ENCODE peak calls at places on chromosomes 12 and 14, in ten cellular contexts. L is A549, M is mesenteric fat pad, Q is K562, I is body of pancreas, O is iris pigment epithelial cell, J is WTC11, C is adrenal gland, N is GDM1, B is GM04503. X is an unnamed sample.

GRCh38 chr14:101960225-101960624 is 4.1 kb upstream of the DYNC1H1 start:
- DNase-seq in L (no peak), M (no peak), Q (peak; percentile 76), I (no peak), O (no peak), J (peak; percentile 44), C (peak; percentile 52), N (no peak), B (no peak), X (peak; percentile 32)

GRCh38 chr14:24409956-24410355 is 11.2 kb downstream of the NYNRIN start:
- DNase-seq in L (no peak), M (no peak), Q (no peak), I (no peak), O (no peak), J (no peak), C (no peak), N (no peak), B (no peak), X (no peak)

GRCh38 chr14:97946291-97946690 is 1149.1 kb downstream of the VRK1 start:
- DNase-seq in L (no peak), M (no peak), Q (no peak), I (no peak), O (no peak), J (peak; percentile 37), C (no peak), N (no peak), B (no peak), X (no peak)

GRCh38 chr12:106582264-106582591 is 576 bp upstream of the RFX4 start:
- DNase-seq in L (no peak), M (no peak), Q (no peak), I (no peak), O (no peak), J (peak; percentile 30), C (no peak), N (no peak), B (no peak), X (no peak)

GRCh38 chr12:85835810-85836715 is at the start of gene RASSF9:
- DNase-seq in L (no peak), M (no peak), Q (no peak), I (peak; percentile 66), O (peak; percentile 89), J (no peak), C (peak; percentile 76), N (no peak), B (peak; percentile 71), X (peak; percentile 63)

GRCh38 chr14:49641697-49642129 is 6.7 kb upstream of the DNAAF2 start:
- DNase-seq in L (no peak), M (no peak), Q (peak; percentile 13), I (peak; percentile 83), O (peak; percentile 66), J (no peak), C (peak; percentile 79), N (no peak), B (no peak), X (no peak)

GRCh38 chr12:22499445-22499844 is 44.9 kb downstream of the C2CD5 start:
- DNase-seq in L (no peak), M (no peak), Q (no peak), I (no peak), O (no peak), J (no peak), C (no peak), N (no peak), B (no peak), X (no peak)

GRCh38 chr12:3418609-3419469 is 72.2 kb upstream of the PRMT8 start:
- DNase-seq in L (no peak), M (no peak), Q (no peak), I (no peak), O (no peak), J (no peak), C (no peak), N (no peak), B (no peak), X (no peak)

GRCh38 chr14:64693766-64694165 is 10.5 kb upstream of the PLEKHG3 start:
- DNase-seq in L (no peak), M (no peak), Q (no peak), I (no peak), O (no peak), J (no peak), C (no peak), N (no peak), B (no peak), X (no peak)

GRCh38 chr12:109555431-109556315 is 17.6 kb downstream of the MMAB start:
- DNase-seq in L (no peak), M (no peak), Q (no peak), I (no peak), O (no peak), J (no peak), C (peak; percentile 63), N (no peak), B (no peak), X (no peak)

GRCh38 chr14:70857499-70857895 is 48.2 kb upstream of the MAP3K9 start:
- DNase-seq in L (no peak), M (no peak), Q (no peak), I (no peak), O (peak; percentile 49), J (no peak), C (no peak), N (no peak), B (no peak), X (no peak)

GRCh38 chr12:127723236-127723635 is 543.7 kb upstream of the TMEM132C start:
- DNase-seq in L (no peak), M (no peak), Q (no peak), I (no peak), O (no peak), J (no peak), C (no peak), N (no peak), B (no peak), X (no peak)

GRCh38 chr12:116693259-116694227 is 44.3 kb downstream of the SPRING1 start:
- DNase-seq in L (no peak), M (peak; percentile 74), Q (no peak), I (peak; percentile 35), O (no peak), J (no peak), C (peak; percentile 47), N (no peak), B (no peak), X (no peak)

GRCh38 chr14:76499399-76499798 is 123.5 kb downstream of the ESRRB start:
- DNase-seq in L (no peak), M (no peak), Q (no peak), I (no peak), O (no peak), J (no peak), C (no peak), N (no peak), B (no peak), X (no peak)

GRCh38 chr14:28666961-28667360 is 99.6 kb upstream of the FOXG1 start:
- DNase-seq in L (no peak), M (no peak), Q (no peak), I (no peak), O (peak; percentile 81), J (no peak), C (no peak), N (no peak), B (no peak), X (no peak)

GRCh38 chr12:109912790-109913189 is 12.7 kb downstream of the TCHP start:
- DNase-seq in L (no peak), M (no peak), Q (no peak), I (no peak), O (peak; percentile 10), J (no peak), C (no peak), N (no peak), B (no peak), X (peak; percentile 55)

GRCh38 chr14:55136241-55136640 is 7.2 kb downstream of the LGALS3 start:
- DNase-seq in L (no peak), M (no peak), Q (no peak), I (no peak), O (peak; percentile 67), J (no peak), C (no peak), N (no peak), B (no peak), X (no peak)

GRCh38 chr12:108306014-108306501 is 33.1 kb downstream of the CMKLR1 start:
- DNase-seq in L (no peak), M (no peak), Q (peak; percentile 21), I (no peak), O (peak; percentile 60), J (no peak), C (peak; percentile 75), N (no peak), B (peak; percentile 63), X (peak; percentile 7)

GRCh38 chr14:100298551-100299237 is 7.5 kb downstream of the SLC25A29 start:
- DNase-seq in L (no peak), M (no peak), Q (no peak), I (no peak), O (no peak), J (no peak), C (no peak), N (no peak), B (no peak), X (no peak)

GRCh38 chr14:96752594-96752993 is 44.6 kb upstream of the VRK1 start:
- DNase-seq in L (no peak), M (no peak), Q (no peak), I (no peak), O (no peak), J (no peak), C (no peak), N (no peak), B (no peak), X (no peak)

GRCh38 chr12:79546461-79547043 is 144.2 kb downstream of the PAWR start:
- DNase-seq in L (no peak), M (no peak), Q (no peak), I (no peak), O (no peak), J (no peak), C (no peak), N (no peak), B (no peak), X (peak; percentile 68)

GRCh38 chr14:76168531-76168930 is 16.8 kb downstream of the GPATCH2L start:
- DNase-seq in L (no peak), M (no peak), Q (no peak), I (no peak), O (peak; percentile 1), J (no peak), C (no peak), N (no peak), B (no peak), X (no peak)

GRCh38 chr14:78075033-78075432 is 95.1 kb upstream of the NRXN3 start:
- DNase-seq in L (no peak), M (no peak), Q (no peak), I (no peak), O (no peak), J (no peak), C (no peak), N (no peak), B (no peak), X (no peak)

GRCh38 chr12:107912421-107913004 is 138.0 kb downstream of the ASCL4 start:
- DNase-seq in L (peak; percentile 55), M (no peak), Q (peak; percentile 84), I (peak; percentile 31), O (peak; percentile 7), J (peak; percentile 85), C (peak; percentile 54), N (peak; percentile 29), B (no peak), X (peak; percentile 29)

GRCh38 chr12:114655934-114656697 is 27.9 kb downstream of the TBX3 start:
- DNase-seq in L (peak; percentile 71), M (no peak), Q (peak; percentile 33), I (no peak), O (peak; percentile 97), J (no peak), C (peak; percentile 90), N (no peak), B (no peak), X (peak; percentile 46)

GRCh38 chr12:40253936-40254335 is 29.1 kb downstream of the LRRK2 start:
- DNase-seq in L (no peak), M (no peak), Q (no peak), I (no peak), O (peak; percentile 78), J (no peak), C (no peak), N (no peak), B (peak; percentile 21), X (no peak)

GRCh38 chr12:6532051-6532926 is 2.0 kb upstream of the GAPDH start:
- DNase-seq in L (peak; percentile 89), M (no peak), Q (peak; percentile 92), I (no peak), O (peak; percentile 99), J (peak; percentile 57), C (peak; percentile 96), N (peak; percentile 91), B (peak; percentile 94), X (peak; percentile 99)

GRCh38 chr12:104219361-104219892 is 3.8 kb downstream of the TXNRD1 start:
- DNase-seq in L (peak; percentile 87), M (no peak), Q (peak; percentile 41), I (no peak), O (peak; percentile 97), J (no peak), C (no peak), N (peak; percentile 8), B (peak; percentile 99), X (peak; percentile 94)